ENCODE peak calls at places on chromosomes 2 and 18, in five cellular contexts. P, B, L, A and D are unnamed samples.

GRCh38 chr18:27847412-27847811 is 329.5 kb downstream of the CDH2 start:
- DNase-seq in P (no peak), B (no peak), L (no peak), A (no peak), D (no peak)

GRCh38 chr2:13000644-13001375 is 284.1 kb downstream of the TRIB2 start:
- DNase-seq in P (peak; percentile 72), B (peak; percentile 36), L (no peak), A (no peak), D (no peak)

GRCh38 chr2:64421199-64421598 is 32.8 kb upstream of the LGALSL start:
- DNase-seq in P (no peak), B (no peak), L (no peak), A (no peak), D (no peak)

GRCh38 chr2:86022661-86023365 is 82.9 kb downstream of the POLR1A start:
- DNase-seq in P (no peak), B (peak; percentile 3), L (no peak), A (no peak), D (no peak)

GRCh38 chr2:232229917-232230310 is 148.6 kb upstream of the ALPP start:
- DNase-seq in P (peak; percentile 46), B (no peak), L (no peak), A (no peak), D (no peak)

GRCh38 chr2:240896871-240897692 is 1.1 kb upstream of the MAB21L4 start:
- DNase-seq in P (no peak), B (peak; percentile 59), L (no peak), A (no peak), D (no peak)

GRCh38 chr2:231138699-231139098 is 13.9 kb upstream of the HTR2B start:
- DNase-seq in P (peak; percentile 27), B (no peak), L (peak; percentile 42), A (no peak), D (peak; percentile 30)

GRCh38 chr2:2765176-2765800 is 434.2 kb upstream of the MYT1L start:
- DNase-seq in P (no peak), B (no peak), L (no peak), A (no peak), D (no peak)

GRCh38 chr2:215797676-215798075 is 215.7 kb downstream of the MREG start:
- DNase-seq in P (peak; percentile 54), B (no peak), L (no peak), A (no peak), D (no peak)

GRCh38 chr2:8677646-8678592 is 3.9 kb upstream of the ID2 start:
- DNase-seq in P (peak; percentile 71), B (peak; percentile 40), L (no peak), A (peak; percentile 40), D (peak; percentile 61)

GRCh38 chr2:240292622-240293021 is 142.8 kb upstream of the GPC1 start:
- DNase-seq in P (peak; percentile 5), B (no peak), L (no peak), A (no peak), D (no peak)

GRCh38 chr2:6362671-6363450 is 502.8 kb downstream of the CMPK2 start:
- DNase-seq in P (no peak), B (no peak), L (no peak), A (no peak), D (no peak)

GRCh38 chr18:36396190-36396589 is 98.7 kb downstream of the FHOD3 start:
- DNase-seq in P (no peak), B (no peak), L (no peak), A (no peak), D (no peak)

GRCh38 chr18:60549338-60549960 is 176.9 kb upstream of the MC4R start:
- DNase-seq in P (peak; percentile 83), B (peak; percentile 34), L (peak; percentile 25), A (peak; percentile 38), D (peak; percentile 31)

GRCh38 chr2:75098856-75099255 is 100.5 kb downstream of the TACR1 start:
- DNase-seq in P (peak; percentile 65), B (no peak), L (no peak), A (no peak), D (no peak)

GRCh38 chr2:15797231-15797945 is 143.0 kb upstream of the MYCN start:
- DNase-seq in P (no peak), B (no peak), L (no peak), A (no peak), D (no peak)

GRCh38 chr18:61883547-61883946 is 9.3 kb downstream of the RNF152 start:
- DNase-seq in P (no peak), B (no peak), L (no peak), A (no peak), D (no peak)

GRCh38 chr2:102268529-102269524 is 42.5 kb upstream of the IL1RL1 start:
- DNase-seq in P (peak; percentile 94), B (no peak), L (no peak), A (no peak), D (no peak)

GRCh38 chr2:100940240-100940639 is 61.8 kb upstream of the RPL31 start:
- DNase-seq in P (peak; percentile 30), B (no peak), L (no peak), A (no peak), D (no peak)

GRCh38 chr2:86253424-86253823 is 54.2 kb downstream of the MRPL35 start:
- DNase-seq in P (no peak), B (no peak), L (no peak), A (no peak), D (no peak)

GRCh38 chr18:23059541-23060465 is 75.5 kb upstream of the CABLES1 start:
- DNase-seq in P (no peak), B (no peak), L (no peak), A (no peak), D (no peak)

GRCh38 chr18:8097942-8098341 is 511.3 kb upstream of the RAB12 start:
- DNase-seq in P (no peak), B (no peak), L (no peak), A (no peak), D (no peak)

GRCh38 chr18:57910817-57911216 is 107.7 kb upstream of the ATP8B1 start:
- DNase-seq in P (no peak), B (no peak), L (no peak), A (peak; percentile 25), D (peak; percentile 34)

GRCh38 chr2:160252278-160252887 is 52.3 kb upstream of the ITGB6 start:
- DNase-seq in P (peak; percentile 57), B (no peak), L (no peak), A (peak; percentile 22), D (no peak)

GRCh38 chr2:24620936-24621335 is 129.9 kb downstream of the NCOA1 start:
- DNase-seq in P (peak; percentile 91), B (no peak), L (no peak), A (no peak), D (no peak)

GRCh38 chr2:208359632-208359986 is 47.0 kb upstream of the PTH2R start:
- DNase-seq in P (no peak), B (no peak), L (no peak), A (no peak), D (no peak)

GRCh38 chr18:61669320-61669719 is 223.5 kb downstream of the RNF152 start:
- DNase-seq in P (no peak), B (no peak), L (no peak), A (no peak), D (no peak)

GRCh38 chr2:120005834-120006521 is 6.9 kb upstream of the EPB41L5 start:
- DNase-seq in P (no peak), B (no peak), L (no peak), A (peak; percentile 52), D (no peak)